ENCODE peak calls at places on chromosomes 11 and 22, in ten cellular contexts. E, C, M, K, F, Q, R, Y, D and H are unnamed samples.

GRCh38 chr22:29748248-29748893 is 18.4 kb downstream of the ZMAT5 start:
- DNase-seq in E (no peak), C (no peak), M (no peak), K (no peak), F (no peak), Q (no peak), R (no peak), Y (no peak), D (no peak), H (no peak)

GRCh38 chr22:28172948-28173360 is 253.9 kb upstream of the PITPNB start:
- DNase-seq in E (no peak), C (no peak), M (no peak), K (no peak), F (no peak), Q (no peak), R (no peak), Y (no peak), D (peak; percentile 8), H (no peak)

GRCh38 chr22:49040111-49040510 is 787.6 kb downstream of the BRD1 start:
- DNase-seq in E (no peak), C (no peak), M (no peak), K (peak; percentile 51), F (no peak), Q (no peak), R (no peak), Y (no peak), D (no peak), H (no peak)

GRCh38 chr11:7600205-7600775 is 73.0 kb downstream of the CYB5R2 start:
- DNase-seq in E (no peak), C (peak; percentile 53), M (no peak), K (peak; percentile 80), F (peak; percentile 27), Q (no peak), R (peak; percentile 72), Y (no peak), D (peak; percentile 64), H (peak; percentile 80)

GRCh38 chr11:5280582-5281102 is 10.9 kb upstream of the HBE1 start:
- DNase-seq in E (peak; percentile 35), C (peak; percentile 100), M (peak; percentile 38), K (peak; percentile 80), F (peak; percentile 18), Q (no peak), R (no peak), Y (peak; percentile 91), D (peak; percentile 71), H (peak; percentile 95)

GRCh38 chr22:32120603-32121002 is 38.5 kb downstream of the C22orf42 start:
- DNase-seq in E (no peak), C (no peak), M (no peak), K (no peak), F (no peak), Q (no peak), R (no peak), Y (no peak), D (no peak), H (no peak)

GRCh38 chr11:117328414-117329010 is 858 bp downstream of the CEP164 start:
- DNase-seq in E (no peak), C (peak; percentile 36), M (peak; percentile 16), K (no peak), F (peak; percentile 39), Q (no peak), R (no peak), Y (peak; percentile 23), D (no peak), H (no peak)

GRCh38 chr11:46210856-46211255 is 66.6 kb upstream of the CREB3L1 start:
- DNase-seq in E (no peak), C (no peak), M (no peak), K (no peak), F (no peak), Q (no peak), R (no peak), Y (no peak), D (no peak), H (no peak)

GRCh38 chr11:42179211-42179610 is 719.8 kb upstream of the LRRC4C start:
- DNase-seq in E (peak; percentile 48), C (no peak), M (no peak), K (no peak), F (no peak), Q (no peak), R (no peak), Y (no peak), D (no peak), H (no peak)

GRCh38 chr11:64743591-64744543 is at the start of gene RASGRP2:
- DNase-seq in E (no peak), C (no peak), M (peak; percentile 57), K (peak; percentile 89), F (peak; percentile 65), Q (peak; percentile 86), R (peak; percentile 90), Y (peak; percentile 73), D (peak; percentile 75), H (no peak)
- TF ChIP-seq CTCF in E (peak; percentile 70), C (peak; percentile 76), M (peak; percentile 73), K (peak; percentile 78), F (peak; percentile 46), Q (no peak), R (peak; percentile 73), Y (peak; percentile 92), D (peak; percentile 60), H (peak; percentile 63)

DNA sequence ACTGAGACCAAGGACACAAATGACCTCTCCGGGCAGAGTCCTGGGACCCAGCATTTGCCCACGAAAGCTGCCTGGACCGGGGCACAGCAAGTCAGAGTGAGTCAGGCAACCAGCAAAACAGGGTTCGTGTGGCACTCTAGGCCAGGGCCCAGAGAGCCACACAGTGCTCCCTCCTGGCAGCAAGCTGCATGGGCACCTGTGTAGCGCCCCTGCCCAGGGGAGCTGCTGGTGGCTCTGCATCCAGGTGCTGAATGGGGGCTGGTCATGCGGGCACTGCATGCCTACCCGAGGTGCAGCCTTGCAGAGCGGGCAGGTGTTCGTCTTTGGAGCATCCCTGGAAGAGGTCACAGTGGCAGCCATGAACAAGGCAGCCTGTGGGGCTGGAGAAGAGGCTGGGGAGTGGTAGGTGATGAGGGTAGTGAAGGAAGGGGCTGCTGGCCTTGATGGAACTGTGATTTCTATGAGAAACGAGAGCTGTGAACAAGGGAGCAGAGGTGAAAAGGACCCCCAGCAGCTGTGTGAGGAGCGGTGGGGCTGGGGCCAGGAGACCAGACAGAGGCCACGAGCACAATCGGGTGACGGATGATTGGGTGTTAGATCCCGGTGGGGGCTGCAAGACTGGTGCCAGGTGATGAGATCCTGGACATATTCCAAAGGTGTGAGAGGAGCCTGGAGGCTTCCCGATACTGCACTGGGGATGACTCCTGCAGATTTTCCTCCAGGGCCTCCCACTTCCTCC is 63.3 kb downstream of the DGCR2 start:
- DNase-seq in E (no peak), C (no peak), M (no peak), K (no peak), F (peak; percentile 19), Q (no peak), R (peak; percentile 36), Y (no peak), D (no peak), H (no peak)
- TF ChIP-seq CTCF in E (peak; percentile 20), C (peak; percentile 3), M (no peak), K (no peak), F (no peak), Q (no peak), R (no peak), Y (no peak), D (no peak), H (no peak)

DNA sequence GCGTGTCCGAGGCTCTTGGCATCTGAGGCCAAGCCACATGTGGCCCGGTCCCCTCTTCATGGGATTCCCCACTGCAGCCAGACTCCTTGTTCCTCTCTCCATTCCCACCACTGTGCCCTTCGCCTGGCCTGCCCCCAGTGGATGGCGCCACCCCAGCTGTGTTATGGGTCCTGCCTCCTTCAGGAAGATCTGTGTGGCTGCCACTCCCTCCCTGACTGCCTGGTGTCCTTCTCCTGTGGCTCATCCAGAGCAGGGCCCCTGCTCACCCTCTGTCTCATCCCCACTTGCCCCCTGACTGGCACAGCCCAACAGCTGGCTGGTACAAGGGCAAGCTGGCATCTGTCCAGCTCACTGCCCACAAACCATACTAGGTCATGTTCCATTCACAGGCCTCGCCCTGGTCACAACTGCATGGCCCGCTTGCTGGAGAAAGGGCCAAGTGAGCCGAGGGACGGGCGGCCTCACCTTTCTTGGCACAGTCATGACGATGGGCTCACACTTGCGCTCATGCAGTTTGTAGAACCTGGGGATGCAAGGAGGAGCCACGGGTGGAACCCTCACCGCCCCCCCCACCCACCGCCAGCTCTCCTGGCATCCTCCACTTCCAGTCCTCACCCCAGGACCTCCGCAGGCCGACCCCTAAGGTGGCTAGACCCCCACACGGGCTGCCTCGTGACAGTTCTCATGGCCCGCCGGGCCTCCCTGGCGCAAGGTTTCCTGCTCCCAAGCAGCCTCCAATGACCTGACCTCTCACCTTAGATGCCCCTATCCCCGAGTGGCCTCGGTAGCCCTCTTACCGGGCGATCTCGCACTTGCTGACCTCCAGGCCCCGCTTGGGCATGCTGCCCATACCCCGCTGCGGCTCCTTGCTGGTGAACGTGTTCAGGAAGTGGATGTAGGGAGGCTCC is 2.1 kb upstream of the PTPRCAP start:
- DNase-seq in E (peak; percentile 60), C (no peak), M (no peak), K (peak; percentile 84), F (no peak), Q (peak; percentile 67), R (no peak), Y (no peak), D (peak; percentile 52), H (no peak)
- TF ChIP-seq CTCF in E (peak; percentile 53), C (peak; percentile 47), M (no peak), K (no peak), F (no peak), Q (no peak), R (no peak), Y (no peak), D (peak; percentile 41), H (peak; percentile 22)

GRCh38 chr22:36532466-36532865 is 3.5 kb upstream of the EIF3D start:
- DNase-seq in E (no peak), C (no peak), M (no peak), K (no peak), F (no peak), Q (no peak), R (no peak), Y (no peak), D (no peak), H (no peak)

GRCh38 chr22:36528336-36528735 is 630 bp downstream of the EIF3D start:
- DNase-seq in E (no peak), C (no peak), M (no peak), K (no peak), F (no peak), Q (no peak), R (no peak), Y (peak; percentile 40), D (no peak), H (no peak)

GRCh38 chr22:36528795-36529718 is at the start of gene EIF3D:
- DNase-seq in E (peak; percentile 100), C (peak; percentile 99), M (peak; percentile 95), K (peak; percentile 99), F (peak; percentile 99), Q (peak; percentile 98), R (peak; percentile 99), Y (peak; percentile 78), D (peak; percentile 99), H (peak; percentile 98)
- TF ChIP-seq CTCF in E (no peak), C (peak; percentile 3), M (no peak), K (no peak), F (no peak), Q (no peak), R (no peak), Y (no peak), D (peak; percentile 37), H (no peak)

DNA sequence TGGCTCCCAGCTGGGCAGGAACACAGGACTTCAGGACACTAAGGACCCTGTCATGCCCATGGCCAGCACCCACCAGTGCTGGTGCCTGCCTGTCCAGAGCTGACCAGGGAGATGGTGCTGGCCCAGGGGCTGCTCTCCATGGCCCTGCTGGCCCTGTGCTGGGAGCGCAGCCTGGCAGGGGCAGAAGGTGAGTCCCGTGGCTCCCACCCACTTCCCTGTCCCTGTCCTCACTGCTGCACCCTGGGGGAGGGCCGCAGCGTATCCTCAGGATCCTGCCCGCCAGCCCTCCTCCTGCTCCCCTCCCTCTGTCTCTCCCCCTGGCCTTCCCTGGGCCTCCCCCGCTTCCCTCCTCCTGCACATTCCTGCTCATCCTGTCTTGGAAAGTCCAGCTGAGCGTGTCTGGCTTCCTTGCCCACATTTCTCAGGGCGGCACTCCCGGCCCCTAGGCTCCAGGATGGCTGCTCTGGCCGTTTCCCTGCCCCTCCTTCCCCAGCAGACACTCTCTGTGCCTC is 8.7 kb downstream of the CSF2RB start:
- DNase-seq in E (no peak), C (no peak), M (no peak), K (no peak), F (no peak), Q (no peak), R (no peak), Y (no peak), D (peak; percentile 52), H (no peak)
- TF ChIP-seq CTCF in E (no peak), C (no peak), M (no peak), K (no peak), F (no peak), Q (no peak), R (no peak), Y (no peak), D (no peak), H (no peak)